ENCODE peak calls at places on chromosomes 6 and 20, in six cellular contexts. J is astrocyte of the spinal cord; E is naive thymus-derived CD4-positive, alpha-beta T cell; H is adipocyte; V is adrenal gland; N is endothelial cell of umbilical vein. S is an unnamed sample.

GRCh38 chr6:44000164-44000842 is 126.9 kb downstream of the MRPL14 start:
- DNase-seq in J (peak; percentile 33), E (no peak), H (no peak), V (no peak), N (no peak), S (no peak)

GRCh38 chr20:39861381-39861780 is 827.7 kb downstream of the MAFB start:
- DNase-seq in J (no peak), E (no peak), H (no peak), V (peak; percentile 66), N (no peak), S (no peak)

GRCh38 chr6:15400572-15401004 is 154.7 kb downstream of the JARID2 start:
- DNase-seq in J (peak; percentile 32), E (peak; percentile 56), H (no peak), V (peak; percentile 80), N (peak; percentile 51), S (peak; percentile 29)

GRCh38 chr6:5738211-5738610 is 268.5 kb downstream of the NRN1 start:
- DNase-seq in J (no peak), E (no peak), H (no peak), V (no peak), N (no peak), S (no peak)

GRCh38 chr6:72911463-72912153 is 289.7 kb downstream of the KCNQ5 start:
- DNase-seq in J (peak; percentile 76), E (no peak), H (peak; percentile 62), V (no peak), N (no peak), S (peak; percentile 52)

GRCh38 chr6:11126876-11127275 is 15.4 kb upstream of the ERVFRD-1 start:
- DNase-seq in J (peak; percentile 71), E (no peak), H (no peak), V (no peak), N (no peak), S (peak; percentile 5)

GRCh38 chr20:49187330-49188100 is 619 bp downstream of the STAU1 start:
- DNase-seq in J (no peak), E (peak; percentile 23), H (peak; percentile 66), V (peak; percentile 62), N (peak; percentile 49), S (no peak)

GRCh38 chr6:1746919-1747460 is 137.3 kb downstream of the FOXC1 start:
- DNase-seq in J (no peak), E (no peak), H (no peak), V (no peak), N (no peak), S (no peak)

GRCh38 chr6:46983007-46983411 is 59.1 kb downstream of the ADGRF1 start:
- DNase-seq in J (peak; percentile 30), E (no peak), H (no peak), V (no peak), N (peak; percentile 27), S (peak; percentile 44)

GRCh38 chr20:10779911-10780310 is 106.1 kb upstream of the JAG1 start:
- DNase-seq in J (no peak), E (no peak), H (no peak), V (no peak), N (no peak), S (no peak)

GRCh38 chr6:54614499-54615195 is 231.9 kb upstream of the FAM83B start:
- DNase-seq in J (no peak), E (no peak), H (no peak), V (no peak), N (no peak), S (no peak)

GRCh38 chr6:116827561-116828240 is 1.2 kb downstream of the GPRC6A start:
- DNase-seq in J (no peak), E (no peak), H (no peak), V (no peak), N (no peak), S (no peak)

GRCh38 chr6:121356575-121356974 is 22.3 kb upstream of the TBC1D32 start:
- DNase-seq in J (no peak), E (no peak), H (no peak), V (no peak), N (no peak), S (no peak)

GRCh38 chr6:155177369-155177961 is 86.3 kb upstream of the CLDN20 start:
- DNase-seq in J (peak; percentile 84), E (peak; percentile 32), H (peak; percentile 93), V (peak; percentile 68), N (peak; percentile 82), S (peak; percentile 73)

GRCh38 chr6:16933532-16933931 is 168.3 kb upstream of the STMND1 start:
- DNase-seq in J (no peak), E (no peak), H (no peak), V (no peak), N (no peak), S (no peak)
- H3K4me3 ChIP-seq in J (no peak overlapping the region), E (no peak overlapping the region), H (no peak overlapping the region), V (no peak overlapping the region), N (no peak overlapping the region), S (no peak overlapping the region)

GRCh38 chr6:27901801-27902200 is 10.4 kb downstream of the OR2B2 start:
- DNase-seq in J (no peak), E (no peak), H (no peak), V (no peak), N (no peak), S (no peak)
- H3K4me3 ChIP-seq in J (no peak overlapping the region), E (no peak overlapping the region), H (no peak overlapping the region), V (no peak overlapping the region), N (no peak overlapping the region), S (no peak overlapping the region)

GRCh38 chr20:62816879-62817873 is at the start of gene COL9A3:
- DNase-seq in J (no peak), E (no peak), H (peak; percentile 46), V (no peak), N (no peak), S (no peak)
- H3K4me3 ChIP-seq in J (no peak within 1 kb of the TSS), E (no peak within 1 kb of the TSS), H (peak within 1 kb of the TSS; percentile 33), V (no peak within 1 kb of the TSS), N (no peak within 1 kb of the TSS), S (peak within 1 kb of the TSS; percentile 9)

DNA sequence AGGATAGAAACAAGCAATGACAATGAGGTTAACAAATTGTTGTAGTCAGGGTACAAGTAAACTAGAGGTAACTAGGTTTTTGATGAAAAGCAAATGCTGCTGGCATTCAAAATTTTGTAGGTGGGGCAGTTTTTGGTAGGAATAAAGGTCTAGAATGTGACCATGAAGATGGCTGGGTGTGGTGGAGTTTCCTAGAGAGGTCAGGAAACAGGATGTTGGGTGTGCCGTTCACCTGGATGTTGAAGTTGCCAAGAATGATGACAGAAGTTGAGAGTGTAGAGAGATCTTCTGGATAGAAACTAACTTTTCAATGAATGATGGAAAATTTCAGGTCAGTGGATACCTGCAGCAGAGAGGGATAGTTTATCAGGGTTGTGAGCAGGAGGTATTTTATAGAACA is 22.7 kb downstream of the MAPK14 start:
- DNase-seq in J (no peak), E (no peak), H (no peak), V (no peak), N (no peak), S (no peak)
- H3K4me3 ChIP-seq in J (no peak overlapping the region), E (no peak overlapping the region), H (no peak overlapping the region), V (no peak overlapping the region), N (no peak overlapping the region), S (no peak overlapping the region)

GRCh38 chr6:13012977-13013680 is 296.6 kb downstream of the PHACTR1 start:
- DNase-seq in J (no peak), E (peak; percentile 8), H (no peak), V (peak; percentile 55), N (peak; percentile 18), S (no peak)
- H3K4me3 ChIP-seq in J (peak overlapping the region; percentile 35), E (no peak overlapping the region), H (peak overlapping the region; percentile 77), V (no peak overlapping the region), N (peak overlapping the region; percentile 35), S (peak overlapping the region; percentile 62)

DNA sequence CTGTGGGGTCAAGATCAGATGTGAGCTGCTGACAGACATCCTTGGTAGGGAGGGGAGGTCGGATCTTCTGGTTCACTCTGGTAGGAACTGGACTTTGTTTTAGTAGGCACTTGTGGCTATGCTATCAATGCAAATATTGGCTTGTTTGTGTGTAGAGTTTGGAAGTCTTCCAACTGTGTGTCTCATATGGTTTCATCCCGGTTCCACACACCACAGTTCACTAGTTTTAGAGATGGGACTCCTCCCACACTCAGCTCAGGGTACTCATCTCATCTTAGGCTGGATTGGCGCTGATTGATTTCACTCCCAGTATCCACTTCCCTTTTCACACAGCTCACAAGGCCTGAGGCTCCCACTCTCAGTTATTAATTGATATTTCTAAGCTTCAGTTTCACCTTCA is 161.3 kb downstream of the THBS2 start:
- DNase-seq in J (no peak), E (no peak), H (no peak), V (no peak), N (no peak), S (peak; percentile 20)
- H3K4me3 ChIP-seq in J (no peak overlapping the region), E (no peak overlapping the region), H (no peak overlapping the region), V (no peak overlapping the region), N (no peak overlapping the region), S (no peak overlapping the region)

GRCh38 chr6:158067436-158068015 is 85.9 kb downstream of the SYNJ2 start:
- DNase-seq in J (no peak), E (no peak), H (no peak), V (no peak), N (no peak), S (no peak)
- H3K4me3 ChIP-seq in J (no peak overlapping the region), E (no peak overlapping the region), H (no peak overlapping the region), V (no peak overlapping the region), N (no peak overlapping the region), S (no peak overlapping the region)

DNA sequence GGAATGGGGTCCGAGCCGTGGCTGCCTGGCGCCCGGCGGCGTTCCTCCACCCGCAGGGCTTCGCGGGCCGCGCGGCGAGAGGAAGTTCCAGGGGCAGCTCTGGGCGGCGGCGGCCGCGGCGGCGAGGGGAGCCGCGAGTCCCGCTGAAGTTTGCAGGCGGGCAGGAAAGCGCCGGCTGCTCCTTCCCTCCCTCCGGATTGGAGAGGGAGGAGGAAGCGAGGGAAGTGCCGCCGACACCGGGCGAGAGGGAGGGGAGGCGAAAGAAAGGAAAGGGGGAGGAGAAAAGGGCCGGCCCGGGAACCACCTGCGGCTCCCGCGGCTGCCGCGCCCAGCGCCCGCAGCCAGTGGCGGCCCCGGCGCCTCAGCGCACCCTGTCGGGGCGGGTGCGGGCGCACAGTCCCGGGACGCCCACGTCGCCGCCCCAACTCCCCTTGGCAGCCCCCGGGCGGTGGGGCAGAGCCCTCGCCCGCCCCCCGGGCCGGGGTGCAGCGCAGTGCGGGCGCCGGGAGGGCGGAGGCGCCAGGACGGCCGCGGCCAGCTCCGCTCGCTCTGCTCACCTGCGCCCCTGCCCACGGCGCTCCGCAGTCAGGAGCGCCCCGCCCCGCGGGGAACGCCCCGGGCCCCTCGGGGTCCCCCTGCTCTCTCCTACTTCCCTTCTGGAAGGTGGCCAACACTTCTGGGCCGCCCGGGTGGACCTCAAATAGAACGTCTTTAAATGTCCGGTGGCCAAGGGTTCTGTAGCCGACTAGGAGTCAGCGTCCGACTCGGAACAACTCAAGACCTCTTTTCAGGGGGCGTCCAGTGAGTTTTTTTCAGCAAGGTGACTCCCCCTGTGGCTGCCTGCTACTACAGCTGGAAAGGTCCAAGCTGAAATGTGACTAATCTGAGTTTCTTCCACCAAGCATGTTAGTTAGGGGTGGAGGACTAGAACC is 80.3 kb upstream of the CCDC28A start:
- DNase-seq in J (peak; percentile 79), E (peak; percentile 18), H (peak; percentile 63), V (peak; percentile 65), N (peak; percentile 64), S (peak; percentile 49)
- H3K4me3 ChIP-seq in J (peak overlapping the region; percentile 66), E (peak overlapping the region; percentile 26), H (peak overlapping the region; percentile 85), V (no peak overlapping the region), N (peak overlapping the region; percentile 74), S (peak overlapping the region; percentile 79)